ENCODE peak calls at places on chromosomes 11 and 22, in five cellular contexts. One of them, this sample, is unnamed.

GRCh38 chr11:16097543-16097942 is 258.8 kb downstream of the SOX6 start:
- DNase-seq in NB4: no peak
- DNase-seq in ovary: no peak
- DNase-seq in IMR-90: no peak
- DNase-seq in HCT116: no peak
- DNase-seq in this sample: no peak

GRCh38 chr11:60950933-60951610 is 904 bp downstream of the SLC15A3 start:
- DNase-seq in NB4: no peak
- DNase-seq in ovary: peak
- DNase-seq in IMR-90: no peak
- DNase-seq in HCT116: no peak
- DNase-seq in this sample: no peak

GRCh38 chr11:19955660-19956059 is 204.6 kb downstream of the DBX1 start:
- DNase-seq in NB4: no peak
- DNase-seq in ovary: no peak
- DNase-seq in IMR-90: no peak
- DNase-seq in HCT116: no peak
- DNase-seq in this sample: no peak

GRCh38 chr22:49157529-49158339 is 669.9 kb downstream of the BRD1 start:
- DNase-seq in NB4: no peak
- DNase-seq in ovary: no peak
- DNase-seq in IMR-90: no peak
- DNase-seq in HCT116: no peak
- DNase-seq in this sample: no peak

GRCh38 chr22:26174280-26174679 is 5.0 kb downstream of the SEZ6L start:
- DNase-seq in NB4: peak
- DNase-seq in ovary: no peak
- DNase-seq in IMR-90: no peak
- DNase-seq in HCT116: no peak
- DNase-seq in this sample: no peak

GRCh38 chr11:6705905-6706535 is 22.9 kb upstream of the MRPL17 start:
- DNase-seq in NB4: peak
- DNase-seq in ovary: peak
- DNase-seq in IMR-90: peak
- DNase-seq in HCT116: no peak
- DNase-seq in this sample: no peak

GRCh38 chr11:64694821-64695365 is 28.1 kb downstream of the NRXN2 start:
- DNase-seq in NB4: no peak
- DNase-seq in ovary: no peak
- DNase-seq in IMR-90: no peak
- DNase-seq in HCT116: no peak
- DNase-seq in this sample: no peak

GRCh38 chr11:22670803-22671202 is 4.4 kb downstream of the GAS2 start:
- DNase-seq in NB4: peak
- DNase-seq in ovary: no peak
- DNase-seq in IMR-90: peak
- DNase-seq in HCT116: no peak
- DNase-seq in this sample: no peak

GRCh38 chr11:96103102-96103501 is 179.2 kb upstream of the MTMR2 start:
- DNase-seq in NB4: no peak
- DNase-seq in ovary: no peak
- DNase-seq in IMR-90: peak
- DNase-seq in HCT116: no peak
- DNase-seq in this sample: no peak

GRCh38 chr11:60985501-60985900 is 14.0 kb downstream of the CD6 start:
- DNase-seq in NB4: no peak
- DNase-seq in ovary: no peak
- DNase-seq in IMR-90: no peak
- DNase-seq in HCT116: no peak
- DNase-seq in this sample: no peak

GRCh38 chr22:20211997-20212753 is 55.9 kb downstream of the RTN4R start:
- DNase-seq in NB4: no peak
- DNase-seq in ovary: peak
- DNase-seq in IMR-90: peak
- DNase-seq in HCT116: peak
- DNase-seq in this sample: no peak

GRCh38 chr11:13859986-13860385 is 102.5 kb upstream of the SPON1 start:
- DNase-seq in NB4: no peak
- DNase-seq in ovary: no peak
- DNase-seq in IMR-90: no peak
- DNase-seq in HCT116: no peak
- DNase-seq in this sample: no peak

GRCh38 chr11:102546427-102546826 is 15.9 kb upstream of the MMP7 start:
- DNase-seq in NB4: peak
- DNase-seq in ovary: no peak
- DNase-seq in IMR-90: no peak
- DNase-seq in HCT116: no peak
- DNase-seq in this sample: no peak

GRCh38 chr11:117419915-117420485 is 92.3 kb downstream of the CEP164 start:
- DNase-seq in NB4: no peak
- DNase-seq in ovary: no peak
- DNase-seq in IMR-90: no peak
- DNase-seq in HCT116: no peak
- DNase-seq in this sample: no peak

GRCh38 chr11:12674936-12675696 is 895 bp downstream of the TEAD1 start:
- DNase-seq in NB4: no peak
- DNase-seq in ovary: peak
- DNase-seq in IMR-90: no peak
- DNase-seq in HCT116: no peak
- DNase-seq in this sample: no peak

GRCh38 chr11:116867619-116868018 is 30.2 kb upstream of the APOA1 start:
- DNase-seq in NB4: no peak
- DNase-seq in ovary: no peak
- DNase-seq in IMR-90: no peak
- DNase-seq in HCT116: no peak
- DNase-seq in this sample: no peak

GRCh38 chr11:100925935-100926334 is 203.7 kb downstream of the PGR start:
- DNase-seq in NB4: peak
- DNase-seq in ovary: no peak
- DNase-seq in IMR-90: peak
- DNase-seq in HCT116: peak
- DNase-seq in this sample: no peak

GRCh38 chr11:120124355-120124754 is 13.6 kb downstream of the TRIM29 start:
- DNase-seq in NB4: no peak
- DNase-seq in ovary: no peak
- DNase-seq in IMR-90: no peak
- DNase-seq in HCT116: no peak
- DNase-seq in this sample: no peak

GRCh38 chr11:117717485-117718314 is 79.3 kb downstream of the DSCAML1 start:
- DNase-seq in NB4: no peak
- DNase-seq in ovary: no peak
- DNase-seq in IMR-90: no peak
- DNase-seq in HCT116: no peak
- DNase-seq in this sample: no peak

GRCh38 chr11:94776351-94777321 is 8.5 kb downstream of the AMOTL1 start:
- DNase-seq in NB4: no peak
- DNase-seq in ovary: no peak
- DNase-seq in IMR-90: peak
- DNase-seq in HCT116: no peak
- DNase-seq in this sample: no peak

GRCh38 chr11:133903875-133904817 is 52.6 kb downstream of the IGSF9B start:
- DNase-seq in NB4: no peak
- DNase-seq in ovary: no peak
- DNase-seq in IMR-90: no peak
- DNase-seq in HCT116: no peak
- DNase-seq in this sample: no peak

GRCh38 chr11:19225123-19225522 is 15.6 kb downstream of the E2F8 start:
- DNase-seq in NB4: no peak
- DNase-seq in ovary: no peak
- DNase-seq in IMR-90: no peak
- DNase-seq in HCT116: no peak
- DNase-seq in this sample: no peak

DNA sequence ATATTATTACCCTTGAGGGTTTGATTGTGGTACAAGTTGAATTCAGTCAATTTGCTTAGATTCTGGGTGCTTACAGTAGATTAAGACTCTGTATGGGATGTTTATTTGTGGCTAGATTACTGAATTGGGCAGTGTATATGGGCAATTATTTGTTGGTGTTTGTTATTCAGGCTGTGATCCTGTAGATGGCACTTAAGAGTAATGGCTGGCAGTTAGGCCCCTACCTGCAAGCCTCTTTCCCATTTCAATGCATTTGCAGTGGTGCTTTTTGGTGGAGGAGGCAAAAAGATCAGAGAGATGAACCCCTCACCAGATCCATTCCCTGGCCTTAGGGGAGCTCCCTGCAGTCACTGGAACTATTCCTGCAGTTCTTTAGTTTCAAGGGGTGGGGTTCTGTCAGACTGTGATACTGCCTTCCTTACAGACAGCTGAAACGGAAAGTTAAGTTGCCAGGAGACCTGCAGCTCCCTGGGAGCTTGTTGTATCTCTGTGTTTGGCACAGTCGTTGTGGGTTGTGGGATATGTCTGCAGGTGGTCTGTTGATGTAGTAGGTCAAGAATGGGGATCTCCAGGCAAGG is 199.5 kb downstream of the AASDHPPT start:
- DNase-seq in NB4: peak
- DNase-seq in ovary: no peak
- DNase-seq in IMR-90: peak
- DNase-seq in HCT116: no peak
- DNase-seq in this sample: no peak
- TF ChIP-seq CTCF in NB4: peak
- TF ChIP-seq CTCF in ovary: no peak
- TF ChIP-seq CTCF in IMR-90: peak
- TF ChIP-seq CTCF in HCT116: peak
- TF ChIP-seq CTCF in this sample: peak

DNA sequence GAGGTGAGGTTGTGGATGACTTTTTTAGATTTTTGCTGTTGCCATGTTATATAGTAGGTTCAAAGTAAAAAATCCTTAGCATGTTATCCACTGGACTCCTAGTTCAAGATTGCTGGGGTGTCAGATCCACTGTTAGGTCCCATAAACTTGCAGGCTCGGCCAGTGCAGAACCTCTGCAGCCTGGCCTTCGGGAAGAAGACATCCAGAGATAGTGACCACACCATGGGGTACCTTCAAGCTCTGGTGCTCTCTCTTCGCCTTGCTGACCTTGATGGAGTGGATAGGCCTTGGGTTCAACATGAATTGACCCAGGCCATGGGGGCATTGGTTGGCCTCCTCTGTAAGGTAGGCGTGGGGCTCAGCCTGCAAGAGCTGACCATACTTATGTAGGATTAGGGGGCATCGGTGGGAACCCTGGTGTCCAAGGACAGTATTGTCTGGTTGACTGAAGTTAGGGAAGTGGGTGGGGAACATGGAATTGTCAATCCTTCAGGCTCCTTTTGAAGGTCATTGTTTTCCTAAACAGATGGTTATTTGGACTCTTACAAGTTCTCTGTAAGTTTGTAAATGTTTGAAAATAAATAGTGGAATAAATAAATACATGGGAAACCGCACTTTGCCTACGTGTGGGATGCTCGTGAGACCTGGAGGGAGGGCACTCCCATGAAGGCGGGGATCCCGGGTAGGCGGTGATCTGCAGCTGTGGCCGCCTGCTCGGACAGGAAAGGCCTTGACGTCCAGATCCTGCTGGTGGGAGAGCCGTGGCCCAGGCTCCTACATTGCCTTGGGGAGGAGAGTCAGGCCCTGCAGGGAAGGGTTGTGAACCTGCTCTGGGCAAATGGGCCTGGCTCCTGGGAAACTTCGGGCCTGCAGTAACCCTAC is 37.1 kb downstream of the BCR start:
- DNase-seq in NB4: peak
- DNase-seq in ovary: peak
- DNase-seq in IMR-90: no peak
- DNase-seq in HCT116: no peak
- DNase-seq in this sample: no peak
- H3K4me3 ChIP-seq in NB4: peak
- H3K4me3 ChIP-seq in ovary: no peak
- H3K4me3 ChIP-seq in IMR-90: no peak
- H3K4me3 ChIP-seq in HCT116: no peak
- H3K4me3 ChIP-seq in this sample: no peak

DNA sequence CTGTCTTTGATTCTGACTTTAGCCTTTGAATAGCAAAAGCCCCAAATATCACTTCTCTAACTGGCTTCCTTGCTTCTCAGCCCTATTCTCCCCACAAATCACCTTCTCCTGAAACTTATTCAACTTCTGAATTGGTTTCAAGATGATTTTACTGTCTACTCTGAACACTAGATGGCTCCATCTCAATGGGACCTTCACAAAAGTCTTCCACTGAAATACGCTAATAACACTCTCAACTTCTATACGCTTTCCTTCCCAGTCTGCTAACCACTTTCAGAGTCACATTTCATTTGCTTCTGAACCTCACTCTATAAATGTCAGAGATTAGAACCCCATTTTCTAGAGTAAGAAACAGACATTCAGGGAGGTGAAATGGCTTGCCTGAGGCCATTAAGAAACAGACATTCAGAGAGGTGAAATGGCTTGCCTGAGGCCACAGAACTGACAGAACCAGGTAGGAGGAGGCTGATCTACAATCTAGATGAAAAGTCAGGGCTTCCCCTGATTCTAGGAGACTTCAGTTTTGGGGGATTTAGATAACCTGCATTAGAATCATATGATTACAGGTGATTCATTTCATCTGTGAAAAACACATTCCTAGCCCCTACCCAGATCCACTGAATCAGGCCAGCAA is 20.6 kb downstream of the MORC2 start:
- DNase-seq in NB4: peak
- DNase-seq in ovary: no peak
- DNase-seq in IMR-90: peak
- DNase-seq in HCT116: peak
- DNase-seq in this sample: no peak
- TF ChIP-seq CTCF in NB4: no peak
- TF ChIP-seq CTCF in ovary: peak
- TF ChIP-seq CTCF in IMR-90: peak
- TF ChIP-seq CTCF in HCT116: peak
- TF ChIP-seq CTCF in this sample: peak

GRCh38 chr11:29962243-29962642 is 54.6 kb downstream of the KCNA4 start:
- DNase-seq in NB4: peak
- DNase-seq in ovary: no peak
- DNase-seq in IMR-90: no peak
- DNase-seq in HCT116: peak
- DNase-seq in this sample: no peak

GRCh38 chr11:29957406-29957805 is 59.4 kb downstream of the KCNA4 start:
- DNase-seq in NB4: no peak
- DNase-seq in ovary: no peak
- DNase-seq in IMR-90: no peak
- DNase-seq in HCT116: no peak
- DNase-seq in this sample: no peak

GRCh38 chr11:29956076-29956556 is 60.7 kb downstream of the KCNA4 start:
- DNase-seq in NB4: no peak
- DNase-seq in ovary: no peak
- DNase-seq in IMR-90: no peak
- DNase-seq in HCT116: no peak
- DNase-seq in this sample: no peak

GRCh38 chr11:29963068-29963467 is 53.8 kb downstream of the KCNA4 start:
- DNase-seq in NB4: no peak
- DNase-seq in ovary: no peak
- DNase-seq in IMR-90: no peak
- DNase-seq in HCT116: no peak
- DNase-seq in this sample: no peak

DNA sequence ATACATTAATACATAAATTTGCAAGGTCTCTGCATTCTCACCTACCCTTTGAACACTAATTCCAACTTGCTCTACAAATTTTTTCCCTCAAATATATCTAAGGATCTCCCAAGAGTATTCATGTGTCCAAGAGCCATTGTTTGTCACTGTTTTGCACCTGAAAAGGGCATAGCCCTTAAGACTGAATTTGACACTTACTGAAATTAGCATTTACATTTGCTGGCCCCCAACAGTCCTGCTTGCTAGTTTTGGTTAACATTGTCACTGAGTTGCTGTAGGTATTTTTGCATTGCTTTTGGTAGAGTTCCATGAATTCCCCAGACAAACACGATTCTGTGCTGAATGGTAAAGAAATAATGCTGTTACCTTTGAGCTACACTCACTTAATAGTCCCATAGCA is 57.3 kb downstream of the KCNA4 start:
- DNase-seq in NB4: no peak
- DNase-seq in ovary: no peak
- DNase-seq in IMR-90: no peak
- DNase-seq in HCT116: no peak
- DNase-seq in this sample: no peak
- H3K4me3 ChIP-seq in NB4: no peak
- H3K4me3 ChIP-seq in ovary: no peak
- H3K4me3 ChIP-seq in IMR-90: no peak
- H3K4me3 ChIP-seq in HCT116: no peak
- H3K4me3 ChIP-seq in this sample: no peak

This sample was measured in epithelial cell of proximal tubule.